ENCODE peak calls at places on chromosome 1, in seven cellular contexts. M, U, G, X, E, W and D are unnamed samples.

GRCh38 chr1:168372307-168372706 is 91.6 kb downstream of the TBX19 start:
- DNase-seq in M (no peak), U (no peak), G (no peak), X (no peak), E (no peak), W (no peak), D (no peak)

GRCh38 chr1:39787468-39787867 is 1.2 kb downstream of the BMP8B start:
- DNase-seq in M (no peak), U (no peak), G (no peak), X (no peak), E (no peak), W (no peak), D (no peak)

GRCh38 chr1:20358761-20359263 is 68.1 kb downstream of the VWA5B1 start:
- DNase-seq in M (no peak), U (no peak), G (no peak), X (no peak), E (no peak), W (peak), D (no peak)

GRCh38 chr1:203797948-203798347 is 2.5 kb downstream of the ZBED6 start:
- DNase-seq in M (no peak), U (no peak), G (no peak), X (no peak), E (no peak), W (no peak), D (no peak)

GRCh38 chr1:155062702-155063411 is 683 bp upstream of the EFNA4 start:
- DNase-seq in M (peak), U (peak), G (peak), X (peak), E (peak), W (peak), D (peak)

GRCh38 chr1:110471131-110471530 is 20.2 kb downstream of the PROK1 start:
- DNase-seq in M (no peak), U (no peak), G (no peak), X (no peak), E (no peak), W (no peak), D (no peak)

GRCh38 chr1:147849097-147849873 is 53.3 kb upstream of the GJA8 start:
- DNase-seq in M (no peak), U (no peak), G (no peak), X (no peak), E (no peak), W (no peak), D (no peak)

GRCh38 chr1:1434812-1435093 is 737 bp upstream of the VWA1 start:
- DNase-seq in M (no peak), U (no peak), G (no peak), X (no peak), E (no peak), W (no peak), D (no peak)

GRCh38 chr1:167374014-167374413 is 144.3 kb downstream of the CD247 start:
- DNase-seq in M (no peak), U (no peak), G (no peak), X (no peak), E (no peak), W (no peak), D (no peak)

GRCh38 chr1:212915245-212916091 is 34.9 kb upstream of the VASH2 start:
- DNase-seq in M (no peak), U (peak), G (no peak), X (no peak), E (no peak), W (peak), D (no peak)

GRCh38 chr1:76577818-76578185 is 289.5 kb upstream of the ST6GALNAC5 start:
- DNase-seq in M (no peak), U (no peak), G (no peak), X (no peak), E (no peak), W (no peak), D (no peak)

GRCh38 chr1:119806489-119806888 is 4.8 kb downstream of the REG4 start:
- DNase-seq in M (no peak), U (no peak), G (no peak), X (no peak), E (no peak), W (no peak), D (no peak)

GRCh38 chr1:45569962-45570581 is 13.8 kb upstream of the NASP start:
- DNase-seq in M (peak), U (peak), G (peak), X (peak), E (peak), W (peak), D (peak)